ENCODE peak calls at places on chromosomes 4 and X, in nine cellular contexts. L is activated naive CD4-positive, alpha-beta T cell treated with anti-CD3 and anti-CD28 coated beads for 36 hours; X is HT1080; T is osteocyte; B is endodermal cell; H is NCI-H524; N is left lobe of liver; O is NCI-H1092 treated with DMSO at 0.1 percent for 48 hours; G is skeletal muscle cell. I is an unnamed sample.

GRCh38 chr4:2928242-2929155 is 34.7 kb downstream of the NOP14 start:
- DNase-seq in O (no peak), B (no peak), L (no peak), X (no peak), G (no peak), N (peak), T (no peak), H (no peak), I (no peak)

GRCh38 chr4:56773346-56773745 is 48.2 kb downstream of the SPINK2 start:
- DNase-seq in L (no peak), B (no peak), T (no peak), X (no peak), N (no peak), O (no peak), G (no peak), H (no peak), I (no peak)

GRCh38 chr4:164439037-164439436 is 314.9 kb upstream of the SMIM31 start:
- DNase-seq in X (no peak), O (no peak), L (no peak), H (no peak), B (no peak), T (no peak), G (no peak), N (no peak), I (no peak)

GRCh38 chr4:52750819-52751348 is 341 bp downstream of the ERVMER34-1 start:
- DNase-seq in X (no peak), B (no peak), O (no peak), L (peak), G (no peak), T (no peak), N (no peak), H (peak), I (no peak)

GRCh38 chrX:13092455-13092941 is 48.1 kb upstream of the FAM9C start:
- DNase-seq in O (no peak), T (no peak), B (no peak), X (no peak), H (no peak), G (no peak), N (no peak), L (peak), I (no peak)

GRCh38 chr4:39873823-39874222 is 103.9 kb downstream of the PDS5A start:
- DNase-seq in X (no peak), N (no peak), G (no peak), B (no peak), T (no peak), O (no peak), L (no peak), H (no peak), I (no peak)

GRCh38 chr4:106287353-106287969 is 28.5 kb downstream of the TBCK start:
- DNase-seq in O (no peak), H (no peak), G (peak), L (no peak), X (peak), T (no peak), B (no peak), N (no peak), I (no peak)

GRCh38 chrX:136745215-136746173 is 35.2 kb downstream of the ARHGEF6 start:
- DNase-seq in B (no peak), L (peak), N (no peak), T (no peak), G (no peak), H (no peak), O (no peak), X (no peak), I (no peak)

GRCh38 chrX:136209016-136209738 is 42.0 kb downstream of the MAP7D3 start:
- DNase-seq in L (peak), B (peak), X (peak), N (peak), T (no peak), O (no peak), H (no peak), G (no peak), I (no peak)

GRCh38 chr4:77078401-77078800 is 2.6 kb upstream of the CCNI start:
- DNase-seq in O (no peak), H (no peak), N (no peak), B (no peak), L (no peak), G (no peak), X (no peak), T (no peak), I (no peak)

GRCh38 chr4:61500883-61501282 is 300.8 kb downstream of the ADGRL3 start:
- DNase-seq in O (no peak), G (no peak), H (peak), L (no peak), N (no peak), T (no peak), B (no peak), X (no peak), I (no peak)

GRCh38 chrX:96715412-96715940 is 30.8 kb downstream of the DIAPH2 start:
- DNase-seq in H (no peak), G (no peak), T (no peak), B (no peak), O (no peak), N (no peak), L (no peak), X (peak), I (no peak)

GRCh38 chr4:94332983-94333590 is 9.5 kb downstream of the HPGDS start:
- DNase-seq in N (no peak), G (no peak), H (no peak), O (no peak), X (no peak), B (peak), L (no peak), T (no peak), I (no peak)

GRCh38 chr4:2794707-2795557 is 2.0 kb downstream of the SH3BP2 start:
- DNase-seq in O (no peak), L (no peak), T (no peak), G (peak), H (no peak), B (peak), N (peak), X (peak), I (no peak)

GRCh38 chrX:145620666-145621065 is 197.0 kb upstream of the SLITRK2 start:
- DNase-seq in N (no peak), G (no peak), T (no peak), L (no peak), X (no peak), O (no peak), B (no peak), H (no peak), I (no peak)

GRCh38 chrX:87728459-87728858 is 210.9 kb downstream of the KLHL4 start:
- DNase-seq in B (no peak), N (no peak), G (no peak), H (no peak), X (no peak), L (no peak), T (no peak), O (no peak), I (no peak)

GRCh38 chrX:124208675-124209074 is 123.8 kb upstream of the TEX13D start:
- DNase-seq in B (no peak), N (no peak), X (no peak), T (no peak), G (no peak), H (no peak), L (no peak), O (no peak), I (no peak)

GRCh38 chr4:74919783-74920182 is 13.1 kb upstream of the PARM1 start:
- DNase-seq in G (no peak), L (no peak), T (no peak), B (no peak), H (no peak), X (no peak), N (no peak), O (no peak), I (no peak)

GRCh38 chr4:84051728-84052127 is 447.4 kb downstream of the NKX6-1 start:
- DNase-seq in H (no peak), N (no peak), B (peak), O (no peak), L (no peak), X (no peak), G (no peak), T (no peak), I (no peak)

GRCh38 chr4:110196871-110197420 is 1.5 kb downstream of the ELOVL6 start:
- DNase-seq in L (peak), X (peak), H (no peak), G (no peak), O (peak), T (peak), B (no peak), N (peak), I (peak)

GRCh38 chr4:4472344-4472958 is 69.4 kb downstream of the STX18 start:
- DNase-seq in G (no peak), N (no peak), H (no peak), T (no peak), B (no peak), X (no peak), L (no peak), O (no peak), I (no peak)